ENCODE peak calls at places on chromosomes 11 and 22, in six cellular contexts. N is mammary epithelial cell, P is HepG2, D is psoas muscle, W is Peyer's patch, V is cardiac muscle cell. Y is an unnamed sample. For H3K9me3 and H3K27me3, the result is how much of the 10 kb centered on the place peaks cover.

GRCh38 chr11:75078233-75078632 is 18.4 kb downstream of the OR2AT4 start:
- DNase-seq in N (peak), P (no peak), D (no peak), W (no peak), V (no peak), Y (no peak)

GRCh38 chr11:130032931-130033330 is 30.3 kb upstream of the PRDM10 start:
- DNase-seq in N (no peak), P (no peak), D (no peak), W (no peak), V (no peak), Y (no peak)

GRCh38 chr11:112013501-112014164 is 11.6 kb upstream of the DLAT start:
- DNase-seq in N (peak), P (no peak), D (no peak), W (no peak), V (no peak), Y (peak)

GRCh38 chr11:57515332-57516060 is at the start of gene SLC43A1:
- DNase-seq in N (no peak), P (peak), D (peak), W (peak), V (peak), Y (peak)

GRCh38 chr22:42990131-42990838 is 24.7 kb downstream of the PACSIN2 start:
- DNase-seq in N (peak), P (peak), D (peak), W (no peak), V (no peak), Y (no peak)

GRCh38 chr11:43360361-43361032 is 1.8 kb downstream of the TTC17 start:
- DNase-seq in N (no peak), P (peak), D (no peak), W (no peak), V (peak), Y (peak)

GRCh38 chr22:37240941-37241320 is 3.1 kb downstream of the RAC2 start:
- DNase-seq in N (no peak), P (no peak), D (no peak), W (no peak), V (no peak), Y (no peak)

GRCh38 chr11:12889243-12889642 is 119.9 kb upstream of the RASSF10 start:
- DNase-seq in N (peak), P (no peak), D (peak), W (no peak), V (no peak), Y (no peak)

GRCh38 chr11:134664863-134665535 is 253.0 kb upstream of the B3GAT1 start:
- DNase-seq in N (no peak), P (no peak), D (no peak), W (no peak), V (no peak), Y (no peak)

GRCh38 chr11:132258865-132259264 is 888.5 kb downstream of the NTM start:
- DNase-seq in N (peak), P (no peak), D (no peak), W (no peak), V (no peak), Y (no peak)

GRCh38 chr11:47162426-47162825 is 14.3 kb downstream of the ARFGAP2 start:
- DNase-seq in N (no peak), P (no peak), D (no peak), W (no peak), V (no peak), Y (no peak)

GRCh38 chr11:58741127-58741526 is 9.4 kb upstream of the GLYAT start:
- DNase-seq in N (no peak), P (no peak), D (no peak), W (no peak), V (no peak), Y (no peak)

GRCh38 chr11:58742981-58743880 is 11.5 kb upstream of the GLYAT start:
- DNase-seq in N (no peak), P (no peak), D (no peak), W (no peak), V (no peak), Y (peak)

GRCh38 chr11:58740447-58740846 is 8.7 kb upstream of the GLYAT start:
- DNase-seq in N (no peak), P (no peak), D (no peak), W (no peak), V (no peak), Y (no peak)

GRCh38 chr11:58742140-58742539 is 10.4 kb upstream of the GLYAT start:
- DNase-seq in N (no peak), P (no peak), D (no peak), W (no peak), V (no peak), Y (no peak)

GRCh38 chr11:58739725-58740430 is 8.1 kb upstream of the GLYAT start:
- DNase-seq in N (peak), P (no peak), D (no peak), W (no peak), V (no peak), Y (no peak)
- H3K9me3 ChIP-seq in N (under half), P (under half), D (under half), W (under half), V (under half), Y (under half)

DNA sequence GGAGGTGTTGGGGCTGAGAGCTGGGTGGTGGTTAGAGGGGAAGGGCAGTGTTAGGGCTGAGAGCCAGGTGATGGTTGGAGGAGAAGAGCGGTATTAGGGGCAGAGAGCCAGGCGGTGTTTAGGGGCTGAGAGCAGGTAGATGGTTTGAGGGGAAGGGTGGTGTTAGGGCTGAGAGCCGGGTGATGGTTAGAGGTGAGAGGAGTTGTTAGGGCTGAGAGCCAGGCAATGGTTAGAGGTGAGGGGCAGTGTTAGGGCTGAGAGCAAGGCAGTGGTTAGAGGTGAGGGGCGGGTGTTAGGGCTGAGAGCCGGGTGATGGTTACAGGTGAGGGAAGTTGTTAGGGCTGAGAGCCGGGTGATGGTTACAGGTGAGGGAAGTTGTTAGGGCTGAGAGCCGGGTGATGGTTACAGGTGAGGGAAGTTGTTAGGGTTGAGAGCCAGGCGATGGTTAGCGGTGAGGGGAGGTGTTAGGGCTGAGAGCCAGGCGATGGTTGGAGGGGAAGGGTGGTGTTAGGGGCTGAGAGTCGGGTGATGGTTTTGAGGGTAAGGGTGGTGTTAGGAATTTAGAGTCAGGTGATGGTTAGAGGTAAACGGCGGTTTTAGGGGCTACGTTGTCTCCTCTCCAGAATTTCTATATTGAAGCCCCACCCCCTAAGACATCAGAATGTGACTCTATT is 230.0 kb upstream of the TBCEL start:
- DNase-seq in N (no peak), P (no peak), D (no peak), W (no peak), V (no peak), Y (no peak)
- H3K27me3 ChIP-seq in N (under half), P (under half), D (under half), W (under half), V (under half), Y (under half)

GRCh38 chr22:48178536-48178935 is 1416.1 kb downstream of the TBC1D22A start:
- DNase-seq in N (no peak), P (no peak), D (no peak), W (no peak), V (no peak), Y (no peak)
- H3K9me3 ChIP-seq in N (under half), P (under half), D (under half), W (under half), V (under half), Y (under half)

DNA sequence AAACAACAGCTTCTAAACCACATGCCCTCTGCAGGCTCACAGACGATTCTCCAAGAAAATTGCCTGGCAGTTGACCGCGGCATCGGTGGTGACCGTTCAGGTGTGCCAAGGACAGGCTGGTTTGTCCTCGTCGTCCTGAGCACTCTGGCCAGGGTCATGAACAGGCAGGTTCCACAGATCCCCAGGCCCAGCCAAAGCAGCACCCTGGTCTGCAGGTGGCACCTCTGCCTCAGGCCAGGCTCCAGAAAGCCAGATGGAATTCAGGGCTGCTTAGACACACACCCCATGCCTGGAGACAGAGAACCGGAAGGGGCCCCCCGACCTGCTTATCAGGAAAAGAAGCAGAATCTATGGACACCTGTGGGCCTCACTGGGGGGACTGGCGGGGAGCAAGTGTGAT is 338.7 kb downstream of the BRD1 start:
- DNase-seq in N (no peak), P (no peak), D (no peak), W (no peak), V (no peak), Y (no peak)
- H3K27me3 ChIP-seq in N (under half), P (under half), D (under half), W (under half), V (under half), Y (under half)

DNA sequence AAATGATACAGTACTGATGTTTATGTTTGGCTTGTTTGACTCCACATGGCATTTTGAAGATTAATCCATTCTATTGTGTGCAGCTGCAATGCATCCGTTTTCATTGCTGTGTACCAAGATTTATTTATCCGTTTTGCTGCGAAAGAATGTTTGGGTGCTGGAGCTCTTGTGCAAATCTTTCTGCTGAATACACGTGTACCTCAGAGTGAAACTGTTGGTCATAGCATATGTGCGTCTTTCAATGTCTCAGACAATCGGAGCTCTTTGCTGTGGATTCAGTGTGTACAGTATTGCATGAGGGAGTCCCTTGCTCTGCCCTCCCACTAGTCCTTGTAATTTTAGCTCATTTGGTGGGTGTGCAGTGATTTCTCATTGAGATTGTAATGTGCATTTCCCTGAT is 545.4 kb downstream of the TBC1D22A start:
- DNase-seq in N (no peak), P (no peak), D (no peak), W (no peak), V (no peak), Y (no peak)
- H3K9me3 ChIP-seq in N (under half), P (under half), D (under half), W (under half), V (under half), Y (under half)